ENCODE peak calls at places on chromosome 19, in ten cellular contexts. W is progenitor cell of endocrine pancreas, Q is midbrain, A is mucosa of descending colon, O is tibial nerve, Z is astrocyte of the spinal cord, R is psoas muscle, T is stromal cell of bone marrow, H is non-pigmented ciliary epithelial cell, P is astrocyte of the cerebellum. E is an unnamed sample.

GRCh38 chr19:29724102-29724641 is 9.1 kb upstream of the C19orf12 start:
- DNase-seq in W (no peak), Q (no peak), A (no peak), O (no peak), Z (peak; percentile 3), R (no peak), T (no peak), H (no peak), P (no peak), E (no peak)

GRCh38 chr19:45484273-45484945 is 12.4 kb downstream of the RTN2 start:
- DNase-seq in W (no peak), Q (no peak), A (no peak), O (no peak), Z (no peak), R (no peak), T (no peak), H (no peak), P (no peak), E (no peak)

GRCh38 chr19:48158210-48158790 is 11.8 kb downstream of the LIG1 start:
- DNase-seq in W (no peak), Q (no peak), A (peak; percentile 9), O (no peak), Z (no peak), R (no peak), T (no peak), H (no peak), P (no peak), E (no peak)

GRCh38 chr19:40802300-40803169 is 3.5 kb downstream of the EGLN2 start:
- DNase-seq in W (no peak), Q (no peak), A (peak; percentile 84), O (peak; percentile 58), Z (no peak), R (peak; percentile 88), T (no peak), H (no peak), P (no peak), E (peak; percentile 35)

GRCh38 chr19:6766357-6767080 is 716 bp downstream of the SH2D3A start:
- DNase-seq in W (no peak), Q (no peak), A (no peak), O (no peak), Z (no peak), R (no peak), T (no peak), H (no peak), P (no peak), E (peak; percentile 39)

GRCh38 chr19:15424121-15424520 is 5.3 kb upstream of the AKAP8L start:
- DNase-seq in W (no peak), Q (no peak), A (no peak), O (no peak), Z (no peak), R (peak; percentile 48), T (no peak), H (no peak), P (no peak), E (no peak)

GRCh38 chr19:55116232-55117062 is 990 bp downstream of the PPP1R12C start:
- DNase-seq in W (no peak), Q (peak; percentile 61), A (peak; percentile 83), O (no peak), Z (peak; percentile 45), R (peak; percentile 80), T (peak; percentile 38), H (no peak), P (no peak), E (peak; percentile 69)

GRCh38 chr19:4690362-4690761 is 20.2 kb upstream of the MYDGF start:
- DNase-seq in W (no peak), Q (no peak), A (no peak), O (no peak), Z (no peak), R (no peak), T (no peak), H (no peak), P (no peak), E (no peak)

GRCh38 chr19:18068395-18068794 is 18.3 kb downstream of the IL12RB1 start:
- DNase-seq in W (no peak), Q (no peak), A (no peak), O (no peak), Z (no peak), R (no peak), T (no peak), H (no peak), P (no peak), E (no peak)

GRCh38 chr19:29841559-29842367 is 30.0 kb downstream of the CCNE1 start:
- DNase-seq in W (no peak), Q (no peak), A (no peak), O (no peak), Z (peak; percentile 9), R (peak; percentile 19), T (no peak), H (peak; percentile 32), P (no peak), E (peak; percentile 42)

GRCh38 chr19:53912653-53913052 is 3.6 kb downstream of the CACNG7 start:
- DNase-seq in W (no peak), Q (no peak), A (peak; percentile 37), O (no peak), Z (no peak), R (no peak), T (no peak), H (no peak), P (no peak), E (peak; percentile 13)

GRCh38 chr19:51407631-51408131 is 9.8 kb downstream of the SIGLEC10 start:
- DNase-seq in W (no peak), Q (no peak), A (no peak), O (no peak), Z (no peak), R (no peak), T (no peak), H (no peak), P (no peak), E (peak; percentile 72)

GRCh38 chr19:16841391-16841926 is 12.3 kb downstream of the SIN3B start:
- DNase-seq in W (no peak), Q (no peak), A (no peak), O (no peak), Z (no peak), R (no peak), T (no peak), H (no peak), P (no peak), E (no peak)

GRCh38 chr19:31095100-31095804 is 254.0 kb downstream of the TSHZ3 start:
- DNase-seq in W (no peak), Q (no peak), A (no peak), O (no peak), Z (no peak), R (no peak), T (no peak), H (no peak), P (no peak), E (no peak)

GRCh38 chr19:16400911-16401675 is 70.7 kb downstream of the EPS15L1 start:
- DNase-seq in W (no peak), Q (peak; percentile 34), A (no peak), O (no peak), Z (peak; percentile 40), R (peak; percentile 87), T (no peak), H (no peak), P (no peak), E (no peak)

GRCh38 chr19:3660493-3661219 is 34.1 kb upstream of the CACTIN start:
- DNase-seq in W (no peak), Q (no peak), A (no peak), O (no peak), Z (no peak), R (no peak), T (no peak), H (no peak), P (no peak), E (no peak)

GRCh38 chr19:49629659-49630058 is 10.3 kb downstream of the RRAS start:
- DNase-seq in W (no peak), Q (no peak), A (no peak), O (no peak), Z (no peak), R (no peak), T (no peak), H (no peak), P (no peak), E (no peak)

GRCh38 chr19:4647676-4648644 is 8.6 kb downstream of the TNFAIP8L1 start:
- DNase-seq in W (no peak), Q (no peak), A (no peak), O (peak; percentile 54), Z (no peak), R (peak; percentile 82), T (peak; percentile 18), H (no peak), P (no peak), E (no peak)

GRCh38 chr19:18317998-18318800 is 4.7 kb downstream of the LSM4 start:
- DNase-seq in W (no peak), Q (no peak), A (peak; percentile 79), O (no peak), Z (no peak), R (no peak), T (no peak), H (no peak), P (no peak), E (no peak)

GRCh38 chr19:46954502-46955004 is 65.1 kb upstream of the NPAS1 start:
- DNase-seq in W (no peak), Q (no peak), A (no peak), O (no peak), Z (no peak), R (no peak), T (no peak), H (no peak), P (no peak), E (no peak)

GRCh38 chr19:31626941-31627340 is 277.7 kb upstream of the TSHZ3 start:
- DNase-seq in W (no peak), Q (no peak), A (no peak), O (no peak), Z (no peak), R (no peak), T (no peak), H (no peak), P (no peak), E (no peak)

GRCh38 chr19:13212759-13213330 is 62.6 kb downstream of the IER2 start:
- DNase-seq in W (no peak), Q (no peak), A (peak; percentile 76), O (no peak), Z (peak; percentile 25), R (peak; percentile 71), T (peak; percentile 25), H (no peak), P (no peak), E (peak; percentile 84)

GRCh38 chr19:8655340-8655709 is 24.9 kb downstream of the NFILZ start:
- DNase-seq in W (no peak), Q (no peak), A (no peak), O (no peak), Z (no peak), R (peak; percentile 42), T (no peak), H (no peak), P (no peak), E (peak; percentile 43)

GRCh38 chr19:18346091-18346490 is 5.7 kb downstream of the PGPEP1 start:
- DNase-seq in W (no peak), Q (no peak), A (no peak), O (no peak), Z (no peak), R (no peak), T (no peak), H (no peak), P (no peak), E (no peak)

GRCh38 chr19:37999309-38000213 is 92.6 kb downstream of the SIPA1L3 start:
- DNase-seq in W (no peak), Q (no peak), A (no peak), O (peak; percentile 43), Z (peak; percentile 97), R (peak; percentile 85), T (peak; percentile 89), H (peak; percentile 98), P (peak; percentile 86), E (no peak)

GRCh38 chr19:5387472-5387871 is 46.9 kb upstream of the PTPRS start:
- DNase-seq in W (no peak), Q (no peak), A (no peak), O (no peak), Z (no peak), R (no peak), T (no peak), H (no peak), P (no peak), E (no peak)

GRCh38 chr19:1554968-1555801 is 12.9 kb downstream of the MEX3D start:
- DNase-seq in W (no peak), Q (no peak), A (no peak), O (no peak), Z (no peak), R (no peak), T (no peak), H (no peak), P (no peak), E (no peak)

GRCh38 chr19:14146789-14147216 is 10.4 kb upstream of the ASF1B start:
- DNase-seq in W (no peak), Q (no peak), A (no peak), O (no peak), Z (peak; percentile 42), R (no peak), T (peak; percentile 70), H (peak; percentile 59), P (no peak), E (no peak)